ENCODE peak calls at places on chromosome 21, in four cellular contexts. A is K562, M is H1, K is GM12878. L is an unnamed sample.

GRCh38 chr21:14321042-14321441 is 61.9 kb downstream of the HSPA13 start:
- DNase-seq in A (no peak), M (no peak), K (no peak), L (no peak)

GRCh38 chr21:33682992-33683627 is 40.8 kb downstream of the ITSN1 start:
- DNase-seq in A (no peak), M (no peak), K (no peak), L (peak; percentile 90)

GRCh38 chr21:39020751-39021474 is 162.3 kb downstream of the PSMG1 start:
- DNase-seq in A (no peak), M (no peak), K (no peak), L (no peak)

GRCh38 chr21:14858309-14858708 is 206.5 kb downstream of the NRIP1 start:
- DNase-seq in A (no peak), M (no peak), K (no peak), L (no peak)

GRCh38 chr21:22363504-22363903 is 1365.3 kb downstream of the NCAM2 start:
- DNase-seq in A (no peak), M (no peak), K (no peak), L (no peak)

GRCh38 chr21:18493420-18493819 is 89.8 kb upstream of the TMPRSS15 start:
- DNase-seq in A (no peak), M (no peak), K (no peak), L (no peak)

GRCh38 chr21:27346041-27346448 is 379.2 kb upstream of the ADAMTS5 start:
- DNase-seq in A (no peak), M (no peak), K (no peak), L (no peak)

GRCh38 chr21:40704141-40704540 is 142.8 kb downstream of the DSCAM start:
- DNase-seq in A (no peak), M (no peak), K (no peak), L (no peak)

GRCh38 chr21:33691945-33692594 is 49.8 kb downstream of the ITSN1 start:
- DNase-seq in A (no peak), M (no peak), K (no peak), L (no peak)

GRCh38 chr21:33844104-33844889 is 71.3 kb downstream of the ATP5PO start:
- DNase-seq in A (no peak), M (no peak), K (no peak), L (no peak)

GRCh38 chr21:34372321-34372720 is 3.0 kb upstream of the SMIM11 start:
- DNase-seq in A (no peak), M (peak; percentile 27), K (no peak), L (no peak)

GRCh38 chr21:33543505-33544129 is 779 bp downstream of the SON start:
- DNase-seq in A (no peak), M (no peak), K (no peak), L (no peak)

GRCh38 chr21:37422382-37422781 is 55.8 kb downstream of the DYRK1A start:
- DNase-seq in A (no peak), M (no peak), K (no peak), L (no peak)

GRCh38 chr21:27480841-27481261 is 514.0 kb upstream of the ADAMTS5 start:
- DNase-seq in A (no peak), M (no peak), K (no peak), L (no peak)

GRCh38 chr21:21971384-21971783 is 973.2 kb downstream of the NCAM2 start:
- DNase-seq in A (no peak), M (no peak), K (no peak), L (no peak)

GRCh38 chr21:21200103-21200938 is 202.1 kb downstream of the NCAM2 start:
- DNase-seq in A (peak; percentile 79), M (no peak), K (no peak), L (no peak)

GRCh38 chr21:18764720-18765119 is 361.1 kb upstream of the TMPRSS15 start:
- DNase-seq in A (no peak), M (no peak), K (no peak), L (no peak)

GRCh38 chr21:33069994-33070811 is at the start of gene OLIG1:
- DNase-seq in A (no peak), M (peak; percentile 87), K (no peak), L (no peak)

GRCh38 chr21:17834639-17835354 is 15.6 kb upstream of the C21orf91 start:
- DNase-seq in A (no peak), M (no peak), K (no peak), L (no peak)

GRCh38 chr21:19695796-19696195 is 1292.2 kb upstream of the TMPRSS15 start:
- DNase-seq in A (no peak), M (no peak), K (no peak), L (no peak)

GRCh38 chr21:45551816-45552695 is 9.8 kb upstream of the SLC19A1 start:
- DNase-seq in A (no peak), M (no peak), K (no peak), L (no peak)
- TF ChIP-seq EGR1 in A (no peak), M (no peak), K (no peak), L (no peak)

DNA sequence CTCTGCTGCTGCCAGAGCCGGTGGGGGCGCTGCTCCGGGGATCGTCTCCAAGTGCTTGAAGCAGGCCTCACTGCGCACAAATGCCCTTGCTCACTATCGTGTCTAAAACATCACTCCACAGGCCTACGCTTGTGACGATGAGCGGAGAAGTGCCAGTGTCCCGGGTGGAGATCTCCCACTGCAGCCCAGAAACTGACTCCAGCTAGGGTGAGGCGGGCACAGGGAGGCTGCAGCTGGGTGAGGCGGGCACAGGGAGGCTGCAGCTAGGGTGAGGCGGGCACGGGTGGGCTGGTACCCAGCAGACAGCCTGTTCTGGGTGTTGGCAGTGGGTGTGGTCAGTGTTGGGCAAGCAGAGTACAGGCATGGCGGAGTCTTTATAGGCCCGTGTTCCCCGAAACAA is 22.7 kb upstream of the PDXK start:
- DNase-seq in A (no peak), M (no peak), K (no peak), L (no peak)
- TF ChIP-seq MAX in A (no peak), M (no peak), K (no peak), L (no peak)

DNA sequence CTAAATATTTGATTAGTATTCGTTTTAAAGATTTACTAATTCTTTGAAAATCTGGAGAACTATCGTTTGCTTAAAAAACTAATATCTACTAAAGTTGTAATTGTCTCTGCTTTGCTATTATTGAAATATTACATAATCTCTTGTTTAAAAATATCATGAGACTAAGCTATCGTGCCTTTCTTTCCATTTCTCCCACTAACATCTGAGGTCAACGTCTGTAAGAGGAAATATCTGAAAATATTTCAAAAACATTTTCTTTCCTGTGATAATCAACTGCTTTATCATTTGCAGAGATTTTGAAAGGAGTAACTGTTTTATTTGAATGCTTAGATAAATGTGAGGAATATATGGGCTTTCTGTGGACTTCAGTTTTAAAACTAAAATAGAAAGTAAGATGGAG is 694.1 kb downstream of the USP25 start:
- DNase-seq in A (no peak), M (no peak), K (no peak), L (no peak)
- TF ChIP-seq EGR1 in A (no peak), M (no peak), K (no peak), L (no peak)

DNA sequence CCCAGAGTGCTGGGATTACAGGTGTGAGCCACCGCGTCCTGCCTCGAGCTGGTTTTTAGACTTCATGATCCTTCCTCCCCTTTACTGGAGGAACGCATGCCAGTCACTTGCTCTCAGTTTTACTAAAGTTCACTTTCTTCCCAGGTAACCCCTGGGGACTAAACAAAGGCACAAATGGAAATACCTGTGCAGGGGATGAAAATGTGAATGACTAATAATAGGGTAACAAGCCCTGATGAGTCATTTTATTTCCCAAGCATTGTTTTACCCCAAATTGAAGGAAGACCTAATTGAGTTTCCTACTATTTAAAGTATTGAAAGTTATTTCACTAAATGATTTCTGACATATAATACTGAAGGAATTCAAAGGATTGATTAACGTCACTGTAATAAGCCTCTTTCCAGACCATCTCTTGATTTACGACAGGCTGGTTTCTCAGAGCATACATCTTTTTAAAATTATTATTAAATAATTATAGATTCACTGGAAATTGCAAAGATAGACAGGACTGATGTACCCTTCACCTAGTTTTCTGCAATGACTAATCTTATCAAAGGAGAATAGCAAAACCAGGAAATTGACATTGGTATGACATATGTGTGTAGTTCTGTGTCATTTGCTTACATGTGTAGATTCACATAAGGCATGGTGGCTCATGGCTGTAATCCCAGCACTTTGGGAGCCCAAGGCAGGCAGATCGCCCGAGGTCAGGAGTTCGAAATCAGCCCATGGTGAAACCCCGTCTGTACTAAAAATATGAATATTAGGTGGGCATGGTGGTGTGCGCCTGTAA is 53.2 kb upstream of the SOD1 start:
- DNase-seq in A (no peak), M (no peak), K (no peak), L (no peak)
- TF ChIP-seq MAX in A (no peak), M (no peak), K (no peak), L (no peak)

DNA sequence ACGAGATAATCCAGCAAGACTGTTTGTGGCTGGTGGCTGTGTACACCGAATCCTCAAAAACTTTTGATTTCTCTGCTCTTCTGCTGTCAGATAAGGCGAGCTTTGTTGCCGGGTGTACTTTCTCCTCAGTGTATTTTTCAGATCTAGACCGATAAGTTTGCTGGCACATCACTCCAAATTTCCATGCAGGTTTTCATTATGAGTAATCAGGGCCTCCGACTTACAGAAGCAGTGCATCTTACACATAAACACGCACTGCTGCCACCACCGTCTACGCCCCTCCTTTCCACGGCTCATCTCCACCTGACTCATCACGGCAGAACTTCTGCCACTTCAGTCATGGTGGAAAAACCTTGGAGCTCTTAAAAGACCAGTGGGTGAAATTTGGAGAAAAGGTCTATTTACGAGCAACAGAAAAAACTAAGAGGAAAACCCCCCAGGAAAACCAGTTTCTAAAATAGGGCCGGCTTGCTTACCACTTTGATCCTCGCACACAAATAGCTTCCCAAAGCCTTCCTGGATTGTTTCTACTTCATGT is 7.7 kb downstream of the ZBTB21 start:
- DNase-seq in A (no peak), M (no peak), K (peak; percentile 86), L (no peak)
- TF ChIP-seq EGR1 in A (no peak), M (no peak), K (no peak), L (no peak)

DNA sequence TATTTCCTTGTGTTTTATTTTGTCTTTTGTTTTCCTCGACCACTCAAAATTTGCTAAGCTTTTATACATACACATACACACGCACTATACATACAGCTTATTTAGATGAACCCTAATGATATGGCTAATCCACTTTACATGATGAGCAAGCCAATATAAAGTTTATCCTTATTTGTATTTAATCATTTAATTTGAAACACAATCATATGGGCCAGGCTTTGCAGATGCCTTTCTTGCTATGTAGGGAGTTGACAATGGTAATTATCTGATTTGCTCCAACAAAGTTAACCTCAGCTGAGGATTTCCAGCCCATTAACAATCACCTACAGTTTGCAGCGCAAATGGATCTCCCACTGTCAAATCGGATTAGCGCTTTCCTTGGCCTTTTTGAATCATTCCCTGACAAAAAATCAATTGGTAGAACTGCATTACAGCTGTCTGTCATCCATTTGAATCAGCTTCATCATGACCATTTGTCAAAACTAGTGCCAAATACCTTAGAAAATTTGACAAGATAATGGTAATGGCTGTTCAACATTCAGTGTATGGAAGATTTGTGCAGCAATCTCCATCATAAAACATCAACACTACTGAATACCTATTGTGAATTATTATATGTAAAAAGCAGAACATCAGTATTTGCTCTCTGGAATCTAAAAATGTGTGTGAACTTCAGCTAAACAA is 352.6 kb downstream of the MRPL39 start:
- DNase-seq in A (no peak), M (no peak), K (no peak), L (no peak)
- TF ChIP-seq MAX in A (no peak), M (no peak), K (no peak), L (no peak)

GRCh38 chr21:36156815-36157670 is at the start of gene DOP1B:
- DNase-seq in A (no peak), M (no peak), K (no peak), L (no peak)
- TF ChIP-seq EGR1 in A (peak; percentile 59), M (peak; percentile 85), K (no peak), L (no peak)

DNA sequence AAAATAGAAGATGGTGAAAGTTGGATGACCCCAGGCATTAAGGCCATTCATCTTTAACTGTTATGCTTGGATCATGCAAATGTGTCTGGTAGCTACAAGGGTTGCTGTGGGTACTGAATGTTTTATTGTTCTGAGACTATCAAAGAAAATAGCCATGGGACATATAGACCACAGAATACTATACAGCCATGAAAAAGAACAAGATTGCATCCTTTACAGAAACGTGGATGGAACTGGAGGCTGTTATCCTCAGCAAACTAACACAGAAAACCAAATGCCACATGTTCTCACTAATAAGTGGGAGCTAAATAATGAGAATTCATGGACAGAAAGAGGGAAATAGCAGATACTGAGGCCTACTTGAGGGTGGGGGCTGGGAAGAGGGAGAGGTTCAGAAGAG is 249.0 kb downstream of the LTN1 start:
- DNase-seq in A (no peak), M (no peak), K (no peak), L (no peak)
- TF ChIP-seq MAX in A (no peak), M (no peak), K (no peak), L (no peak)